ENCODE peak calls at places on chromosomes 1 and 21, in eight cellular contexts. M, H, K, G, I, X, L and O are unnamed samples. For H3K79me2, the result is how much of the 10 kb centered on the place peaks cover.

GRCh38 chr1:157137773-157138219 is 399 bp downstream of the ETV3 start:
- DNase-seq in M (no peak), H (peak), K (peak), G (no peak), I (no peak), X (no peak), L (peak), O (peak)

GRCh38 chr21:44337941-44338895 is 972 bp downstream of the CFAP410 start:
- DNase-seq in M (peak), H (peak), K (peak), G (peak), I (peak), X (peak), L (peak), O (peak)

GRCh38 chr1:224212618-224213037 is 29.6 kb downstream of the DEGS1 start:
- DNase-seq in M (no peak), H (peak), K (no peak), G (no peak), I (peak), X (no peak), L (no peak), O (no peak)

GRCh38 chr1:229714306-229714705 is 88.3 kb downstream of the URB2 start:
- DNase-seq in M (no peak), H (no peak), K (no peak), G (no peak), I (no peak), X (no peak), L (no peak), O (no peak)

GRCh38 chr1:221169447-221169889 is 290.2 kb downstream of the HLX start:
- DNase-seq in M (peak), H (no peak), K (peak), G (no peak), I (peak), X (peak), L (no peak), O (no peak)

GRCh38 chr21:36155603-36156338 is 853 bp upstream of the DOP1B start:
- DNase-seq in M (no peak), H (peak), K (no peak), G (no peak), I (no peak), X (peak), L (peak), O (no peak)

GRCh38 chr1:197671140-197671539 is 104.1 kb downstream of the DENND1B start:
- DNase-seq in M (peak), H (no peak), K (peak), G (no peak), I (peak), X (no peak), L (no peak), O (no peak)

GRCh38 chr1:152141971-152142584 is 16.9 kb downstream of the RPTN start:
- DNase-seq in M (peak), H (peak), K (peak), G (peak), I (peak), X (peak), L (peak), O (peak)

GRCh38 chr1:23644555-23644866 is 47.1 kb upstream of the RPL11 start:
- DNase-seq in M (no peak), H (no peak), K (no peak), G (no peak), I (no peak), X (no peak), L (no peak), O (no peak)

GRCh38 chr1:164265232-164265631 is 293.8 kb upstream of the PBX1 start:
- DNase-seq in M (no peak), H (no peak), K (no peak), G (no peak), I (no peak), X (no peak), L (no peak), O (no peak)

GRCh38 chr1:212035835-212036605 is 472 bp downstream of the DTL start:
- DNase-seq in M (no peak), H (no peak), K (no peak), G (no peak), I (no peak), X (no peak), L (no peak), O (no peak)

GRCh38 chr1:212039622-212040021 is 4.1 kb downstream of the DTL start:
- DNase-seq in M (no peak), H (no peak), K (no peak), G (no peak), I (no peak), X (no peak), L (no peak), O (no peak)

GRCh38 chr1:212040629-212041028 is 5.1 kb downstream of the DTL start:
- DNase-seq in M (no peak), H (no peak), K (no peak), G (peak), I (no peak), X (no peak), L (no peak), O (no peak)

GRCh38 chr1:212035123-212035834 is at the start of the genes DTL and INTS7:
- DNase-seq in M (peak), H (peak), K (peak), G (peak), I (peak), X (peak), L (peak), O (peak)

GRCh38 chr1:212037900-212038299 is 2.4 kb downstream of the DTL start:
- DNase-seq in M (no peak), H (no peak), K (peak), G (peak), I (no peak), X (no peak), L (no peak), O (no peak)
- H3K79me2 ChIP-seq in M (half or more), H (under half), K (half or more), G (half or more), I (half or more), X (under half), L (half or more), O (half or more)

DNA sequence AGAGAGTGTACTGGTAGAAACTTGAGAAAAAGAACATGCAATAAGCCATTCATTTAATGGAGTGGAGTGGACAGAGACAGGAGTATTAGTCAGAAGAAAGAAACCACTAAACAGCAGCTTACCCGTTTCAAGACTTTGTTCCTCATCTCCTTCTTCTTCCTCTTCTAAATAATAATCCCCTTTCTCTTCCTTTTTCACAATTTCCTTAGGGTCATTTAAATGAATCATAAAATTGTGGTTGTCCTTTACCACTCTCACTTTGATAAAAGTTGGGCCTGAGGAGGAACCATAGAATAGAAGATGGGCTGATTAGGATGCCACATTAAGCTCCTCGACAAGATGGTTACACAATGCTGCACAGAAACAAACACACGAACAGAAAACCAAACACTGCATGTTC is 109.6 kb downstream of the WDR3 start:
- DNase-seq in M (no peak), H (no peak), K (no peak), G (no peak), I (no peak), X (no peak), L (no peak), O (no peak)
- H3K79me2 ChIP-seq in M (under half), H (under half), K (under half), G (under half), I (under half), X (under half), L (under half), O (under half)

DNA sequence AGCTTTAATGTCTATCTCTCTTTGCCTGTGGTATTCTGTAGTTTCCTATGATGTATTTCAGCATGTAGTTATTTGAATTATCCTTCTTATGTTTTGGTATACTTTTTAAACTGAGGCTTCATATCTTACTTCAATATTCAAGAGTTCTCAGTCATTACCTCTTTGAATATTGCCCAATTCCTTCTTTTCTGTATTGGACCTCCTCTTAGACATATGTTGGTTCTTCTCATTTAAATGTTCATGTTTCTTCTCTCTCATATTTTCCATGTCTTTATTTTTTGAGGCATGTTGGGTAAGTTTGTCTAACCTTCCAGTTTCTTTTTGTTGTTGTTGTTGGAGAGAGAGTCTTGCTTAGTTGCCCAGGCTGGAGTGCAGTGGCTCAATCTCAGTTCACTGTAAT is 140.6 kb downstream of the MRPS6 start:
- DNase-seq in M (no peak), H (no peak), K (no peak), G (no peak), I (no peak), X (no peak), L (no peak), O (no peak)
- H3K79me2 ChIP-seq in M (under half), H (under half), K (under half), G (under half), I (under half), X (under half), L (under half), O (under half)

DNA sequence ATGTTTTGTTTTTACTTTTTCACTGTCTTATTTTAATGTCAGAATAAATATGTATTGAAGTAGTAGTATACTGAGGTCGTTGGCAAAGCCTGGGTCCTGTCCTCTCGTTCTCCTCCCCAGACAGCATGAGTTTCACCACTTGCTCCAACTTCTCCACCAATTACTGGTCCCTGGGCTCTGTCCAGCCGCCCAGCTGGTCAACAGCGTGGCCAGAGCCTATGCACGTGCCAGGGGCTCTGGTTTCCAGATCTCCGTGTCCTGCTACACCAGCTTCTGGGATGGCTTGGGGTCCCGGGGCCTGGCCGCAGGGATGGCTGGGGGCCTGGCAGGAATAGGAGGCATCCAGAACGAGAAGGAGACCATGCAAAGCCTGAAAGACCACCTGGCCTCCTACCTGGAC is 19.3 kb downstream of the PTPN14 start:
- DNase-seq in M (no peak), H (no peak), K (no peak), G (no peak), I (no peak), X (no peak), L (no peak), O (no peak)
- H3K79me2 ChIP-seq in M (half or more), H (half or more), K (half or more), G (under half), I (half or more), X (half or more), L (half or more), O (half or more)

DNA sequence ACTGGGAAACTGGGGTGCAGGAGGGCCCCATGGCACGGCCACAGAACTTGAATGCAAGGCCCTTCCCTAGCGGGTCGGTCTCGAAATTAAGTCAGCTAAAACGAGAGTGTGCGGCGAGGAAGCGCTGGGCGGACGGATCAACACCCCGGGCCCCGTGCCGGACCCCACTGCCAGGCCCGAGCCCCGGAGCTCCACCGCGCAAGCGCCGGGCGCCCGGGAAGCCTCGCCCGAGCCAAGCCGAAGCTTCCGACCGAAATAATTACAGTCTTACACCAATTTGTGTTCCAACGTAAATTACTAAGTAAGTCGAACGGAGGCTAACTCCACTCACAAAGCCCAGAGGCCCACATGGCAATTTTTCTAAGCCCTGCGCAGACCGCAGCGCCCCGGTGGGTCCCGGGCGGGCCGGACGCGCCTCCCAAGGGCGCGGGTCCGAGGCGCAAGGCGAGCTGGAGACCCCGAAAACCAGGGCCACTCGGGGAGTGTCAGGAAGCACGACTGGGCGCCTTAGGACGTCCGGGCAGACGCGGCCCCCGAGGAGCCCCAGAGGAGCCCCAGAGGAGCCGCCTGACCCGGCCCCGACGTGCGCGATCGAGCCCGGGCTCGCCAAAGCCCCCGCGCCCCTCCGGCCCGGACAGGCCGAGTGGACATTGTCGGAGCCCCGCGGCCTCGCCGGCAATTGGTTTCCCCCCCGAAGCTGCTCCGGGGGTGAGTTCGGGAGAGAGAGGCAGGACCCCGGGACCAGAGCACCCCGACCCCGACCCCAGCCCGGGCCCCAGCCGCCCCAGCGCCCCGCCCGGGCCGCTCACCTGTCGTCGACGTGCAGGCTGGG is 585 bp downstream of the RIPK4 start:
- DNase-seq in M (no peak), H (no peak), K (peak), G (no peak), I (no peak), X (no peak), L (peak), O (no peak)
- H3K79me2 ChIP-seq in M (under half), H (half or more), K (under half), G (half or more), I (under half), X (under half), L (under half), O (under half)

GRCh38 chr1:19596719-19597462 is 47.2 kb upstream of the NBL1 start:
- DNase-seq in M (peak), H (peak), K (peak), G (peak), I (peak), X (peak), L (peak), O (peak)
- H3K79me2 ChIP-seq in M (half or more), H (under half), K (half or more), G (under half), I (under half), X (under half), L (under half), O (half or more)

GRCh38 chr1:110341872-110342331 is 2.7 kb downstream of the RBM15 start:
- DNase-seq in M (no peak), H (no peak), K (no peak), G (no peak), I (no peak), X (peak), L (no peak), O (no peak)
- H3K79me2 ChIP-seq in M (half or more), H (half or more), K (half or more), G (half or more), I (half or more), X (half or more), L (half or more), O (half or more)

GRCh38 chr1:2037314-2037979 is 12.8 kb upstream of the PRKCZ start:
- DNase-seq in M (no peak), H (no peak), K (no peak), G (no peak), I (no peak), X (no peak), L (no peak), O (no peak)
- H3K79me2 ChIP-seq in M (under half), H (under half), K (under half), G (under half), I (under half), X (under half), L (under half), O (under half)